ENCODE peak calls at places on chromosomes 5 and 9, in four cellular contexts. C is HCT116, M is GM23338, U is prostate gland. A is an unnamed sample. For H3K4me1, the result is how much of the 10 kb centered on the place peaks cover.

GRCh38 chr5:38468978-38469706 is 87.3 kb downstream of the LIFR start:
- DNase-seq in M (no peak), U (no peak), C (no peak), A (peak)

GRCh38 chr9:16661816-16662215 is 208.7 kb downstream of the BNC2 start:
- DNase-seq in M (no peak), U (no peak), C (no peak), A (no peak)

GRCh38 chr5:133754575-133755169 is 142.3 kb upstream of the FSTL4 start:
- DNase-seq in C (peak), M (peak), U (peak), A (no peak)

GRCh38 chr9:86821011-86821845 is 126.1 kb downstream of the GAS1 start:
- DNase-seq in C (no peak), U (no peak), M (no peak), A (no peak)

GRCh38 chr5:40915341-40915926 is 6.1 kb downstream of the C7 start:
- DNase-seq in C (no peak), U (no peak), M (no peak), A (no peak)

GRCh38 chr5:129763651-129764050 is 15.8 kb downstream of the MINAR2 start:
- DNase-seq in U (no peak), C (no peak), M (no peak), A (no peak)

GRCh38 chr5:9288234-9288633 is 257.6 kb downstream of the SEMA5A start:
- DNase-seq in C (no peak), M (peak), U (no peak), A (no peak)

GRCh38 chr9:78788101-78788500 is 491.2 kb downstream of the PSAT1 start:
- DNase-seq in U (no peak), M (no peak), C (no peak), A (no peak)

GRCh38 chr9:81174023-81174422 is 515.3 kb downstream of the TLE1 start:
- DNase-seq in U (no peak), C (no peak), M (peak), A (no peak)

GRCh38 chr9:132973713-132974112 is 4.8 kb upstream of the GFI1B start:
- DNase-seq in C (peak), M (peak), U (no peak), A (no peak)

GRCh38 chr5:146105477-146105876 is at the start of gene PLAC8L1:
- DNase-seq in C (no peak), M (no peak), U (no peak), A (no peak)
- TF ChIP-seq POLR2AphosphoS5 in C (no peak), M (no peak), U (no peak), A (no peak)

GRCh38 chr5:172450861-172451695 is 3.2 kb downstream of the SH3PXD2B start:
- DNase-seq in M (peak), U (no peak), C (no peak), A (no peak)

GRCh38 chr5:172452398-172453205 is 1.7 kb downstream of the SH3PXD2B start:
- DNase-seq in U (peak), M (no peak), C (peak), A (no peak)

GRCh38 chr5:172453206-172453985 is 929 bp downstream of the SH3PXD2B start:
- DNase-seq in U (no peak), C (peak), M (peak), A (no peak)

GRCh38 chr5:172450453-172450852 is 3.9 kb downstream of the SH3PXD2B start:
- DNase-seq in U (no peak), M (no peak), C (no peak), A (no peak)

GRCh38 chr5:172451771-172452197 is 2.5 kb downstream of the SH3PXD2B start:
- DNase-seq in C (no peak), U (no peak), M (peak), A (no peak)
- H3K4me1 ChIP-seq in C (under half), U (under half), M (under half), A (under half)

GRCh38 chr5:43041669-43042175 is 1.6 kb upstream of the ANXA2R start:
- DNase-seq in C (no peak), U (peak), M (peak), A (no peak)

GRCh38 chr5:43042626-43043399 is 2.7 kb upstream of the ANXA2R start:
- DNase-seq in M (peak), C (peak), U (peak), A (no peak)

GRCh38 chr5:43041131-43041668 is 1.1 kb upstream of the ANXA2R start:
- DNase-seq in M (no peak), C (no peak), U (no peak), A (no peak)

GRCh38 chr5:43043400-43043756 is 3.3 kb upstream of the ANXA2R start:
- DNase-seq in M (no peak), U (no peak), C (no peak), A (no peak)

GRCh38 chr5:43042176-43042625 is 2.1 kb upstream of the ANXA2R start:
- DNase-seq in M (peak), U (peak), C (peak), A (peak)
- TF ChIP-seq POLR2AphosphoS5 in M (no peak), U (no peak), C (no peak), A (no peak)

GRCh38 chr9:129278391-129279237 is 100.6 kb upstream of the IER5L start:
- DNase-seq in U (peak), M (peak), C (peak), A (peak)
- H3K4me1 ChIP-seq in U (under half), M (under half), C (under half), A (under half)

GRCh38 chr9:93003552-93004407 is 54.7 kb upstream of the SUSD3 start:
- DNase-seq in U (peak), M (peak), C (peak), A (peak)
- TF ChIP-seq POLR2AphosphoS5 in U (no peak), M (no peak), C (peak), A (peak)

GRCh38 chr9:136543280-136543679 is 2.6 kb downstream of the NOTCH1 start:
- DNase-seq in M (no peak), C (no peak), U (no peak), A (no peak)

GRCh38 chr9:136541179-136541578 is 4.7 kb downstream of the NOTCH1 start:
- DNase-seq in U (no peak), M (no peak), C (no peak), A (no peak)

GRCh38 chr9:136543830-136544548 is 1.9 kb downstream of the NOTCH1 start:
- DNase-seq in M (no peak), C (no peak), U (peak), A (peak)

GRCh38 chr9:136541709-136542108 is 4.1 kb downstream of the NOTCH1 start:
- DNase-seq in C (no peak), M (no peak), U (no peak), A (no peak)

DNA sequence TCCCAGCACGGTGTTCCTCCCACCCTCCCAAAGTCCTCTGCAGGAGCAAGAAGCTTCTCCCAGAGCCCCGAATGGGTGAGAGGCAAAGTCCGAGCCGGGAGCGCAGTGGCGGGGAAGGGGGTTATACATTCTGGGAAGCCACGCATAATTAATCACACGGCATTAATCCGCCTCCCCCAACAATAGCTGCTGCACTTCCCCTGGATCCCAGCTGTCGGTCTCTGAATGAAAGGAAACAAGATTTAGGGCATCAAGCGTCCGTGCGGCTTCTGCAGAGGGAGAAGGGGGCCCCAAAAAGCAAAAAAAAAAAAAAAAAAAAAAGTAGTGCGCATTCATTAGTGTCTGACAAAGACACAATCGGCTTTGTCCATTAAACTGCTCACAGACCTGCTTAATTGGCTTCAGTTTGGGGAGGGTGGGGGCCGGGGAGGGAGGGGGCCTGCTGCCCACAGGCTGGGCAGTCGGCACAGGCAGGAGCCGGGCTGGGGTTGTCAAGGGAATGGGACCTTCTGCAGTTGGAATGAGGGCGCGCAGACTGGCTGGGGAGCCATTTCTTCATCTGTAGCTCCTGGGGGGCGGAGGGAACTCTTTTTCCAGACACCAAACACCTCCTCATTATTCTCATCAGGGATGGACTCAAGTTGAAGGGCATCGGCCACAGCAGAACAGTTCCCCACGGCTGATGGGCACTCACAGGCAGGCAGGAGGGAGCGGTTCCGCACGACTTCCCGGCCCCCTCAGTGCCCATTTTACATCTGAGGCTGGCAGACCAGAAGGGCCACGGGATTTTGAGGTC is 3.4 kb downstream of the NOTCH1 start:
- DNase-seq in M (no peak), U (no peak), C (no peak), A (no peak)
- H3K4me1 ChIP-seq in M (under half), U (under half), C (under half), A (under half)

GRCh38 chr9:69885931-69886330 is 65.3 kb downstream of the CFAP95 start:
- DNase-seq in U (no peak), C (no peak), M (no peak), A (no peak)

GRCh38 chr9:69882998-69883565 is 62.5 kb downstream of the CFAP95 start:
- DNase-seq in C (no peak), M (no peak), U (no peak), A (no peak)

GRCh38 chr9:69888876-69889585 is 68.4 kb downstream of the CFAP95 start:
- DNase-seq in M (no peak), C (no peak), U (no peak), A (no peak)

GRCh38 chr9:69885474-69885929 is 64.9 kb downstream of the CFAP95 start:
- DNase-seq in U (no peak), M (no peak), C (no peak), A (no peak)
- TF ChIP-seq POLR2AphosphoS5 in U (no peak), M (no peak), C (no peak), A (no peak)

GRCh38 chr5:56849671-56850070 is 34.3 kb downstream of the MAP3K1 start:
- DNase-seq in C (no peak), M (no peak), U (no peak), A (no peak)

GRCh38 chr5:56850423-56850822 is 35.1 kb downstream of the MAP3K1 start:
- DNase-seq in C (no peak), U (no peak), M (no peak), A (no peak)

GRCh38 chr5:56852228-56853000 is 37.1 kb downstream of the MAP3K1 start:
- DNase-seq in M (no peak), C (no peak), U (no peak), A (no peak)

GRCh38 chr5:56853710-56854109 is 38.4 kb downstream of the MAP3K1 start:
- DNase-seq in C (no peak), U (no peak), M (no peak), A (no peak)

GRCh38 chr5:56851258-56851941 is 36.1 kb downstream of the MAP3K1 start:
- DNase-seq in M (no peak), C (no peak), U (no peak), A (no peak)
- H3K4me1 ChIP-seq in M (under half), C (under half), U (under half), A (under half)